ENCODE peak calls at places on chromosome 21, in six cellular contexts. Q, J, P, R, O and U are unnamed samples.

GRCh38 chr21:42495765-42496119 is 282 bp downstream of the RSPH1 start:
- DNase-seq in Q (no peak), J (no peak), P (no peak), R (no peak), O (no peak), U (peak; percentile 66)

GRCh38 chr21:46492851-46493250 is 34.2 kb downstream of the DIP2A start:
- DNase-seq in Q (no peak), J (no peak), P (no peak), R (no peak), O (no peak), U (no peak)

GRCh38 chr21:38804617-38805281 is 980 bp upstream of the ETS2 start:
- DNase-seq in Q (no peak), J (peak; percentile 61), P (no peak), R (peak; percentile 79), O (no peak), U (peak; percentile 60)

GRCh38 chr21:37681711-37682110 is 234.5 kb downstream of the KCNJ6 start:
- DNase-seq in Q (no peak), J (no peak), P (no peak), R (no peak), O (no peak), U (no peak)

GRCh38 chr21:15557925-15558324 is 171.9 kb upstream of the USP25 start:
- DNase-seq in Q (no peak), J (no peak), P (no peak), R (no peak), O (no peak), U (no peak)

GRCh38 chr21:36661511-36662309 is 37.2 kb upstream of the SIM2 start:
- DNase-seq in Q (no peak), J (peak; percentile 29), P (no peak), R (no peak), O (no peak), U (no peak)

GRCh38 chr21:38973552-38973951 is 167.8 kb downstream of the ETS2 start:
- DNase-seq in Q (no peak), J (no peak), P (no peak), R (no peak), O (no peak), U (no peak)

GRCh38 chr21:14982336-14982735 is 82.5 kb downstream of the NRIP1 start:
- DNase-seq in Q (no peak), J (no peak), P (no peak), R (no peak), O (no peak), U (no peak)

GRCh38 chr21:32173106-32173755 is 105.6 kb downstream of the MIS18A start:
- DNase-seq in Q (no peak), J (no peak), P (no peak), R (no peak), O (no peak), U (no peak)

GRCh38 chr21:38721055-38721454 is 84.7 kb upstream of the ETS2 start:
- DNase-seq in Q (no peak), J (no peak), P (no peak), R (no peak), O (no peak), U (no peak)

GRCh38 chr21:31564439-31564838 is 95.1 kb upstream of the SOD1 start:
- DNase-seq in Q (no peak), J (no peak), P (no peak), R (no peak), O (no peak), U (no peak)

GRCh38 chr21:45108808-45109800 is 34.7 kb downstream of the ADARB1 start:
- DNase-seq in Q (no peak), J (no peak), P (no peak), R (no peak), O (no peak), U (no peak)

GRCh38 chr21:45513003-45513706 is 29.1 kb downstream of the SLC19A1 start:
- DNase-seq in Q (no peak), J (no peak), P (no peak), R (peak; percentile 8), O (no peak), U (no peak)

GRCh38 chr21:29064850-29065481 is 8.5 kb downstream of the CCT8 start:
- DNase-seq in Q (no peak), J (no peak), P (no peak), R (no peak), O (no peak), U (no peak)

GRCh38 chr21:16534408-16535099 is 804.8 kb downstream of the USP25 start:
- DNase-seq in Q (no peak), J (peak; percentile 76), P (no peak), R (peak; percentile 80), O (no peak), U (no peak)

GRCh38 chr21:32306021-32306780 is 7.5 kb downstream of the MRAP start:
- DNase-seq in Q (no peak), J (peak; percentile 7), P (no peak), R (no peak), O (no peak), U (no peak)

GRCh38 chr21:45558044-45558721 is 15.9 kb upstream of the SLC19A1 start:
- DNase-seq in Q (no peak), J (no peak), P (no peak), R (peak; percentile 11), O (no peak), U (no peak)

GRCh38 chr21:39388038-39388810 is 39.3 kb upstream of the HMGN1 start:
- DNase-seq in Q (peak; percentile 51), J (peak; percentile 82), P (peak; percentile 86), R (peak; percentile 93), O (no peak), U (peak; percentile 76)

GRCh38 chr21:40140675-40141074 is 273.4 kb downstream of the PCP4 start:
- DNase-seq in Q (no peak), J (no peak), P (no peak), R (no peak), O (no peak), U (no peak)